ENCODE peak calls at places on chromosomes 6 and 20, in four cellular contexts. E is neural progenitor cell, Z is iPS-NIHi11, L is globus pallidus. K is an unnamed sample.
A peak's percentile ranks its signal among the peaks of the same experiment; 100 is the strongest.

GRCh38 chr6:123829302-123829953 is 25.8 kb downstream of the NKAIN2 start:
- DNase-seq in Z (no peak), L (no peak), E (no peak), K (no peak)

GRCh38 chr20:20525214-20525613 is 157.3 kb downstream of the INSM1 start:
- DNase-seq in L (no peak), E (no peak), Z (no peak), K (no peak)

GRCh38 chr6:131519670-131520436 is 53.2 kb upstream of the ARG1 start:
- DNase-seq in L (peak; percentile 15), E (peak; percentile 66), Z (peak; percentile 58), K (peak; percentile 83)

GRCh38 chr6:29864037-29864795 is 36.6 kb downstream of the HLA-G start:
- DNase-seq in Z (peak; percentile 60), L (no peak), E (no peak), K (peak; percentile 75)

GRCh38 chr6:168303982-168304751 is 15.4 kb downstream of the DACT2 start:
- DNase-seq in L (no peak), Z (no peak), E (no peak), K (no peak)

GRCh38 chr20:51318058-51318960 is 224.2 kb downstream of the NFATC2 start:
- DNase-seq in Z (peak; percentile 81), L (no peak), E (peak; percentile 84), K (peak; percentile 93)

GRCh38 chr6:146410851-146411595 is 132.6 kb upstream of the RAB32 start:
- DNase-seq in Z (no peak), L (no peak), E (no peak), K (no peak)

GRCh38 chr6:125117818-125118217 is 35.8 kb upstream of the TPD52L1 start:
- DNase-seq in Z (no peak), E (no peak), L (no peak), K (no peak)

GRCh38 chr6:105137388-105137787 is 42.4 kb downstream of the POPDC3 start:
- DNase-seq in L (peak; percentile 35), Z (peak; percentile 12), E (peak; percentile 33), K (peak; percentile 24)

GRCh38 chr6:31438677-31439076 is 35.3 kb downstream of the MICA start:
- DNase-seq in Z (no peak), L (no peak), E (no peak), K (peak; percentile 14)

GRCh38 chr6:44010411-44011349 is 116.6 kb downstream of the MRPL14 start:
- DNase-seq in E (no peak), L (no peak), Z (no peak), K (no peak)

GRCh38 chr6:14871196-14871595 is 374.7 kb upstream of the JARID2 start:
- DNase-seq in E (no peak), Z (no peak), L (no peak), K (no peak)

GRCh38 chr20:37500311-37500710 is 20.7 kb upstream of the NNAT start:
- DNase-seq in E (no peak), Z (no peak), L (no peak), K (no peak)

GRCh38 chr6:150764638-150765456 is 100.7 kb upstream of the MTHFD1L start:
- DNase-seq in E (no peak), L (no peak), Z (no peak), K (no peak)

GRCh38 chr6:29708432-29709177 is 14.6 kb upstream of the HLA-F start:
- DNase-seq in E (no peak), L (no peak), Z (no peak), K (no peak)

GRCh38 chr20:45545754-45546453 is 1.3 kb downstream of the EPPIN start:
- DNase-seq in L (peak; percentile 14), E (peak; percentile 70), Z (peak; percentile 57), K (peak; percentile 82)

K was measured in GM23338.